ENCODE peak calls at places on chromosomes 13 and 19, in seven cellular contexts. O is GM12878, V is HepG2, Q is A549, Z is K562, W is H1, C is SK-N-SH. I is an unnamed sample.

GRCh38 chr13:41668130-41668757 is 210.9 kb downstream of the RGCC start:
- DNase-seq in Q (peak), Z (peak), C (peak), O (peak), W (peak), V (peak), I (peak)

GRCh38 chr13:34161829-34162544 is 344.0 kb downstream of the RFC3 start:
- DNase-seq in W (no peak), C (no peak), O (no peak), Q (peak), V (peak), Z (no peak), I (peak)

GRCh38 chr19:8335343-8336071 is 7.6 kb downstream of the KANK3 start:
- DNase-seq in C (peak), O (no peak), Z (no peak), Q (peak), W (no peak), V (no peak), I (no peak)

GRCh38 chr13:113417008-113417735 is 36.1 kb downstream of the ADPRHL1 start:
- DNase-seq in Z (no peak), Q (no peak), C (no peak), W (no peak), V (no peak), O (no peak), I (no peak)

GRCh38 chr13:79508224-79508961 is 27.4 kb downstream of the NDFIP2 start:
- DNase-seq in Q (no peak), Z (no peak), W (no peak), O (no peak), C (no peak), V (no peak), I (no peak)

GRCh38 chr13:109745060-109745459 is 41.3 kb downstream of the IRS2 start:
- DNase-seq in W (no peak), O (no peak), C (no peak), V (no peak), Z (no peak), Q (no peak), I (no peak)

GRCh38 chr19:49546825-49547565 is 19.2 kb downstream of the RCN3 start:
- DNase-seq in Z (peak), O (peak), V (peak), Q (peak), C (peak), W (peak), I (peak)

GRCh38 chr19:7506385-7507328 is 9.2 kb upstream of the ZNF358 start:
- DNase-seq in O (no peak), W (peak), Q (peak), V (peak), Z (peak), C (peak), I (peak)

GRCh38 chr13:109784590-109785140 is 1.7 kb downstream of the IRS2 start:
- DNase-seq in V (no peak), O (no peak), C (peak), Z (no peak), Q (peak), W (no peak), I (peak)

GRCh38 chr13:27918041-27918917 is 1.5 kb upstream of the PDX1 start:
- DNase-seq in Q (no peak), V (no peak), W (no peak), Z (no peak), C (no peak), O (no peak), I (no peak)

GRCh38 chr19:40974633-40975037 is 16.4 kb upstream of the CYP2B6 start:
- DNase-seq in Z (peak), W (peak), V (peak), Q (peak), O (peak), C (peak), I (peak)

GRCh38 chr13:20230913-20231838 is 943 bp downstream of the GJB6 start:
- DNase-seq in Q (no peak), C (no peak), W (no peak), V (no peak), Z (no peak), O (no peak), I (no peak)

GRCh38 chr13:84192125-84192524 is 309.9 kb upstream of the SLITRK1 start:
- DNase-seq in O (no peak), C (no peak), W (no peak), V (no peak), Q (no peak), Z (no peak), I (peak)

GRCh38 chr13:111905609-111905945 is 161.4 kb upstream of the SOX1 start:
- DNase-seq in Q (no peak), C (no peak), W (no peak), Z (no peak), V (no peak), O (no peak), I (no peak)

GRCh38 chr13:23715092-23715761 is 145.0 kb downstream of the TNFRSF19 start:
- DNase-seq in O (no peak), C (no peak), Q (no peak), W (no peak), Z (no peak), V (peak), I (no peak)

GRCh38 chr13:33639158-33639557 is 178.8 kb upstream of the RFC3 start:
- DNase-seq in Q (peak), Z (no peak), V (peak), C (no peak), O (no peak), W (no peak), I (peak)

GRCh38 chr13:28981530-28981929 is 161.4 kb downstream of the MTUS2 start:
- DNase-seq in Z (no peak), O (no peak), W (no peak), V (no peak), Q (no peak), C (no peak), I (no peak)

GRCh38 chr13:43424386-43424785 is 362.4 kb downstream of the ENOX1 start:
- DNase-seq in O (no peak), Q (no peak), Z (no peak), C (no peak), V (no peak), W (no peak), I (no peak)

GRCh38 chr13:100535401-100536135 is 53.0 kb downstream of the GGACT start:
- DNase-seq in O (no peak), Z (no peak), Q (no peak), V (no peak), C (no peak), W (no peak), I (no peak)

GRCh38 chr13:25738797-25739196 is 313.0 kb downstream of the SHISA2 start:
- DNase-seq in Q (no peak), V (no peak), W (no peak), O (no peak), C (no peak), Z (no peak), I (no peak)

GRCh38 chr19:16794456-16794855 is 34.7 kb upstream of the SIN3B start:
- DNase-seq in C (no peak), O (no peak), Q (no peak), Z (no peak), W (no peak), V (no peak), I (no peak)

GRCh38 chr13:103695320-103695719 is 629.1 kb upstream of the SLC10A2 start:
- DNase-seq in C (no peak), Z (no peak), Q (no peak), O (no peak), V (no peak), W (no peak), I (no peak)

GRCh38 chr13:112172641-112173171 is 105.8 kb downstream of the SOX1 start:
- DNase-seq in W (no peak), O (no peak), V (no peak), Q (no peak), C (no peak), Z (no peak), I (no peak)

GRCh38 chr19:17777840-17778620 is 16.9 kb upstream of the B3GNT3 start:
- DNase-seq in W (peak), Q (peak), C (peak), V (peak), O (no peak), Z (peak), I (peak)

GRCh38 chr13:44243198-44243852 is 130.3 kb upstream of the SERP2 start:
- DNase-seq in W (peak), V (peak), Q (peak), O (no peak), C (peak), Z (peak), I (peak)

GRCh38 chr13:91804724-91805123 is 406.3 kb downstream of the GPC5 start:
- DNase-seq in Z (no peak), Q (no peak), W (no peak), O (no peak), C (peak), V (no peak), I (no peak)

GRCh38 chr13:76522083-76522755 is 364.0 kb downstream of the KCTD12 start:
- DNase-seq in O (no peak), V (no peak), Z (peak), W (no peak), Q (no peak), C (peak), I (peak)

GRCh38 chr19:9986787-9987281 is 23.5 kb downstream of the COL5A3 start:
- DNase-seq in W (no peak), Z (no peak), Q (no peak), C (no peak), O (no peak), V (no peak), I (peak)

GRCh38 chr13:112942689-112943308 is 26.2 kb upstream of the MCF2L start:
- DNase-seq in W (peak), V (peak), Z (peak), Q (peak), O (peak), C (peak), I (peak)

DNA sequence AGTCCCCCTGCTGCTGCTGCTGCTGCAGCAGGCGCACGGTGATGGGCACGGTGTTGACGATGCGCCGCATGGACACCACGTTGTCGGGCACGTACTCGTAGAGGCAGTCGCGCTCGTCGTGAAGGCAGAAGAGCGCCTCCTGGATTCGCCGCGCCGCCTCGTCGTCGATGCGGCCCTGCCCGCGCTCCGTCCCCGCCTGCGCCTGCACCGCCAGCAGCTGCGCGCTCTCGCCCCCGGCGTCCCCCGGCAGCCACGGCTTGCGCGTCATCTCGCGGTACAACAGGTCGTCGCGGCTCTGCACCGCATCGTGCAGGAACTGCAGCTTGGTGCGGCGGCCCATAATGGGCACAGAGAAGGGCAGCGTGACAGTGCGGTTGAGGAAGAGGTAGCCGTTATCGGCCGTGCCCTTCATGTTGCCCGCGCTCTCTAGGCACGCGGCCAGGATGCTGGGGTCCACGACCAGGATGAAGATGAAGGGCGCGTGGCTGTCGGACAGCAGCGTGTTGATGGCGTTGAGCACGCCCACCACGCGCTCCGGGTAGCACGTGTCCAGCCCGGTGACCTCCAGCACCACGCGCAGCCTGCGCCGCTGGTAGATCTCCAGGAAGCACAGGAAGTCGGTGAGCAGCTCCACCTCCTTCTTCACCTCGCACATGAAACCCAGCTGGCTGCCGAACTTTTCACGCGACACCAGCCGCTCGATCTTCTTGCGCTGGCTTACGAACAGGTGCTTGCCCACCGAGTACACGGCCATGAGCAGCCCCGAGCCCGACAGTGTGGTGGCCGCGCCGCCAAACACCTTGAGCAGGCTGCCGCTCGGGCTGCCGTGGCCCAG is 8.1 kb downstream of the NKPD1 start:
- DNase-seq in Q (no peak), C (peak), V (no peak), Z (no peak), W (no peak), O (no peak), I (peak)
- TF ChIP-seq RFX5 in Q (no peak), C (no peak), V (no peak), Z (no peak), W (no peak), O (no peak), I (no peak)

GRCh38 chr13:40494513-40494912 is 171.9 kb downstream of the FOXO1 start:
- DNase-seq in V (no peak), Q (no peak), W (no peak), Z (no peak), O (no peak), C (no peak), I (no peak)
- TF ChIP-seq RFX5 in V (no peak), Q (no peak), W (no peak), Z (no peak), O (no peak), C (no peak), I (no peak)

GRCh38 chr13:60881507-60881906 is 484.5 kb downstream of the TDRD3 start:
- DNase-seq in Q (no peak), V (no peak), W (peak), Z (no peak), C (no peak), O (no peak), I (no peak)
- TF ChIP-seq RFX5 in Q (no peak), V (no peak), W (no peak), Z (no peak), C (no peak), O (no peak), I (no peak)

GRCh38 chr13:98370806-98371553 is 193.9 kb upstream of the RNF113B start:
- DNase-seq in V (no peak), W (no peak), Z (no peak), O (no peak), C (no peak), Q (no peak), I (peak)
- TF ChIP-seq RFX5 in V (no peak), W (no peak), Z (no peak), O (no peak), C (no peak), Q (no peak), I (no peak)

GRCh38 chr19:4049432-4049831 is 17.3 kb downstream of the ZBTB7A start:
- DNase-seq in Z (no peak), O (no peak), C (no peak), W (no peak), Q (no peak), V (no peak), I (no peak)
- TF ChIP-seq RFX5 in Z (no peak), O (no peak), C (no peak), W (no peak), Q (no peak), V (no peak), I (no peak)

GRCh38 chr19:47618771-47619170 is 9.8 kb downstream of the BICRA start:
- DNase-seq in W (no peak), Z (no peak), V (no peak), Q (no peak), O (no peak), C (no peak), I (peak)
- TF ChIP-seq RFX5 in W (no peak), Z (no peak), V (no peak), Q (no peak), O (no peak), C (no peak), I (no peak)

DNA sequence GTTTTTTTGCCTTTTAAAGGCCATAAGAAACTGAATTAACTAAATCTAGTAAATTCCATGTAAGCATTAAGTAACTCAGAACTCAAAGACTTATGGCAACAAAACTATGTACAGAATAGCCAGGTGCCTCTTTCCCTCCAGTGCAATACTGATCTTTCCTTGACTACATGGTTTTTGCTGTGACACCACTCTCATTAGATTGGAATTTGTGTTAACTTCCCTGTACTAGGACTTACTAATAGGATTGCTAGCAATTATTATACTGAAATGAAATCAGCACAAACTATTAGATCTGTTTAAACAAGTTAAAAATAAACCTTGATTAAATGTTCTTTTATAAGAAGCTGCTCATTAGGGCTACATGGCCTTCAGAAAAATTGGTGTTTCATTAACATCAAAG is 96.3 kb downstream of the DACH1 start:
- DNase-seq in W (no peak), C (no peak), Z (no peak), V (no peak), Q (no peak), O (no peak), I (no peak)
- TF ChIP-seq RFX5 in W (no peak), C (no peak), Z (no peak), V (no peak), Q (no peak), O (no peak), I (no peak)

GRCh38 chr13:30932481-30933333 is at the start of gene TEX26:
- DNase-seq in C (no peak), V (no peak), Q (no peak), W (peak), Z (no peak), O (no peak), I (no peak)

GRCh38 chr13:30934803-30935202 is 2.3 kb downstream of the TEX26 start:
- DNase-seq in W (no peak), Q (no peak), Z (no peak), C (no peak), O (no peak), V (no peak), I (no peak)

GRCh38 chr13:30933334-30933681 is 852 bp downstream of the TEX26 start:
- DNase-seq in C (no peak), Q (no peak), Z (no peak), W (no peak), O (no peak), V (no peak), I (no peak)

GRCh38 chr13:30934381-30934780 is 1.9 kb downstream of the TEX26 start:
- DNase-seq in O (no peak), Q (peak), W (no peak), C (no peak), V (peak), Z (no peak), I (peak)

DNA sequence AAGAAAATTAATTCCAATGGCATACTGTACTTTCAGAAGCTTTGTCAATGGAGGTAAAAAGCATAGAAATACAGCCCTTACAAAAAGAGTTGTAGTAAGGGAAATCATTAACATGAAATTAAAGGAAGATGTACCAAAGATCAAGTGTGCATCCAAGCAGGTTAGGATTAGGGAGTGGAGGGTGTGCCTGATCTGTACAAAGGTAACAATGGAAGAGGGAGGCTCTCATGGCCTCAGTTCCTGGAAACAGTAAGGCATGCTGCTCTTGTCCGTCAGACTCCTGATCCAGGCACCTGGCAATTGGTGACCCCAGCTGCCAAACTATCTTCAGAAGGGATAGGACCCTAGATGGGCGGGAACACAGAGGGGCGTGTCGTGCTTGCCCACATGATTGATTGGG is 4.5 kb downstream of the TEX26 start:
- DNase-seq in O (no peak), W (no peak), Z (no peak), C (no peak), Q (no peak), V (no peak), I (no peak)
- TF ChIP-seq RFX5 in O (no peak), W (no peak), Z (no peak), C (no peak), Q (no peak), V (no peak), I (no peak)

GRCh38 chr19:13996928-13997636 is 9.0 kb downstream of the RFX1 start:
- DNase-seq in W (no peak), V (no peak), Z (no peak), Q (no peak), O (no peak), C (no peak), I (no peak)

GRCh38 chr19:14000691-14001365 is 5.3 kb downstream of the RFX1 start:
- DNase-seq in W (no peak), C (no peak), O (no peak), Z (no peak), Q (no peak), V (no peak), I (no peak)

GRCh38 chr19:13997637-13997962 is 8.5 kb downstream of the RFX1 start:
- DNase-seq in W (no peak), Q (no peak), C (no peak), V (no peak), Z (no peak), O (no peak), I (no peak)

GRCh38 chr19:13998426-13998825 is 7.7 kb downstream of the RFX1 start:
- DNase-seq in C (no peak), O (no peak), Q (no peak), V (no peak), Z (no peak), W (no peak), I (no peak)

GRCh38 chr19:13999085-13999484 is 7.0 kb downstream of the RFX1 start:
- DNase-seq in V (no peak), O (no peak), Z (no peak), Q (no peak), W (no peak), C (no peak), I (no peak)
- TF ChIP-seq RFX5 in V (no peak), O (no peak), Z (no peak), Q (no peak), W (no peak), C (no peak), I (no peak)

GRCh38 chr19:13014101-13014920 is 19.0 kb downstream of the NFIX start:
- DNase-seq in W (no peak), Z (no peak), O (no peak), V (no peak), Q (no peak), C (no peak), I (no peak)
- TF ChIP-seq RFX5 in W (no peak), Z (no peak), O (no peak), V (no peak), Q (no peak), C (no peak), I (no peak)